ENCODE peak calls at places on chromosomes 4 and X, in nine cellular contexts. J is ELF-1; B is activated CD4-positive, alpha-beta T cell treated with anti-CD3 and anti-CD28 coated beads, Interleukin-2, amount 50 U/mL, for 1 hour; I is non-pigmented ciliary epithelial cell; C is NCI-H524; X is H54; G is NCI-H1092; P is foreskin fibroblast; O is DMS153. D is an unnamed sample.

GRCh38 chr4:183118585-183118984 is 19.5 kb downstream of the WWC2 start:
- DNase-seq in I (peak), X (peak), C (no peak), O (no peak), P (peak), J (peak), G (no peak), B (no peak), D (peak)

GRCh38 chr4:184064877-184065276 is 152.8 kb downstream of the ENPP6 start:
- DNase-seq in X (no peak), P (no peak), C (no peak), B (no peak), I (no peak), J (no peak), G (no peak), O (no peak), D (no peak)

GRCh38 chr4:152614337-152614736 is 65.5 kb downstream of the TMEM154 start:
- DNase-seq in C (no peak), I (no peak), X (no peak), G (no peak), B (no peak), J (no peak), O (no peak), P (no peak), D (no peak)

GRCh38 chr4:139617702-139618490 is 47.7 kb upstream of the MGST2 start:
- DNase-seq in I (no peak), C (no peak), X (no peak), O (no peak), B (no peak), P (no peak), J (no peak), G (no peak), D (no peak)

GRCh38 chr4:160136021-160136420 is 1033.1 kb downstream of the RAPGEF2 start:
- DNase-seq in X (no peak), B (no peak), O (no peak), C (no peak), J (no peak), G (no peak), P (no peak), I (no peak), D (no peak)

GRCh38 chrX:79415056-79415455 is 47.9 kb upstream of the ITM2A start:
- DNase-seq in C (no peak), G (no peak), X (no peak), O (no peak), I (no peak), J (no peak), B (no peak), P (no peak), D (no peak)

GRCh38 chr4:169103966-169104412 is 93.9 kb upstream of the CBR4 start:
- DNase-seq in I (no peak), O (no peak), C (peak), G (peak), P (no peak), B (no peak), X (peak), J (peak), D (no peak)

GRCh38 chr4:52552778-52553177 is 106.3 kb downstream of the USP46 start:
- DNase-seq in B (no peak), P (no peak), C (no peak), G (no peak), O (no peak), J (no peak), X (no peak), I (no peak), D (no peak)

GRCh38 chr4:128571747-128572146 is 237.8 kb upstream of the JADE1 start:
- DNase-seq in B (no peak), J (no peak), X (peak), C (no peak), O (no peak), I (peak), P (peak), G (no peak), D (peak)

GRCh38 chrX:102651242-102651967 is at the start of gene GPRASP1:
- DNase-seq in X (no peak), B (peak), J (peak), G (peak), C (peak), O (no peak), P (peak), I (no peak), D (peak)

GRCh38 chrX:38563006-38563405 is 1.7 kb downstream of the TSPAN7 start:
- DNase-seq in G (no peak), P (no peak), C (peak), O (no peak), J (no peak), I (no peak), B (no peak), X (no peak), D (no peak)